ENCODE peak calls at places on chromosomes 2 and 18, in five cellular contexts. One of them, this sample, is unnamed.

GRCh38 chr18:32431753-32432152 is 38.9 kb downstream of the GAREM1 start:
- DNase-seq in cerebellar cortex: no peak
- DNase-seq in DND-41: no peak
- DNase-seq in fibroblast of mammary gland: no peak
- DNase-seq in neural crest cell: no peak
- DNase-seq in this sample: no peak

GRCh38 chr18:27298215-27298804 is 113.2 kb upstream of the CHST9 start:
- DNase-seq in neural crest cell: no peak
- DNase-seq in fibroblast of mammary gland: no peak
- DNase-seq in cerebellar cortex: peak
- DNase-seq in DND-41: no peak
- DNase-seq in this sample: peak

GRCh38 chr2:214450118-214450894 is 39.5 kb downstream of the VWC2L start:
- DNase-seq in fibroblast of mammary gland: no peak
- DNase-seq in neural crest cell: no peak
- DNase-seq in DND-41: no peak
- DNase-seq in cerebellar cortex: no peak
- DNase-seq in this sample: no peak

GRCh38 chr2:160465406-160465805 is 28.2 kb downstream of the RBMS1 start:
- DNase-seq in fibroblast of mammary gland: peak
- DNase-seq in DND-41: no peak
- DNase-seq in cerebellar cortex: no peak
- DNase-seq in neural crest cell: no peak
- DNase-seq in this sample: no peak

GRCh38 chr2:240468300-240469238 is 33.1 kb downstream of the GPC1 start:
- DNase-seq in fibroblast of mammary gland: peak
- DNase-seq in DND-41: no peak
- DNase-seq in cerebellar cortex: no peak
- DNase-seq in neural crest cell: peak
- DNase-seq in this sample: no peak

GRCh38 chr2:99336780-99337163 is 417 bp upstream of the EIF5B start:
- DNase-seq in neural crest cell: no peak
- DNase-seq in DND-41: no peak
- DNase-seq in cerebellar cortex: no peak
- DNase-seq in fibroblast of mammary gland: no peak
- DNase-seq in this sample: no peak

GRCh38 chr2:46257476-46257875 is 39.7 kb upstream of the EPAS1 start:
- DNase-seq in cerebellar cortex: no peak
- DNase-seq in neural crest cell: no peak
- DNase-seq in fibroblast of mammary gland: peak
- DNase-seq in DND-41: no peak
- DNase-seq in this sample: no peak

GRCh38 chr18:35467624-35468016 is 30.1 kb downstream of the INO80C start:
- DNase-seq in DND-41: no peak
- DNase-seq in fibroblast of mammary gland: no peak
- DNase-seq in neural crest cell: no peak
- DNase-seq in cerebellar cortex: no peak
- DNase-seq in this sample: no peak

GRCh38 chr2:203820969-203821368 is 46.6 kb upstream of the CTLA4 start:
- DNase-seq in DND-41: no peak
- DNase-seq in fibroblast of mammary gland: no peak
- DNase-seq in cerebellar cortex: no peak
- DNase-seq in neural crest cell: no peak
- DNase-seq in this sample: no peak

GRCh38 chr2:203689424-203690109 is 16.9 kb upstream of the CD28 start:
- DNase-seq in neural crest cell: no peak
- DNase-seq in cerebellar cortex: no peak
- DNase-seq in fibroblast of mammary gland: no peak
- DNase-seq in DND-41: peak
- DNase-seq in this sample: no peak

GRCh38 chr2:190468814-190469569 is 60.8 kb downstream of the MFSD6 start:
- DNase-seq in fibroblast of mammary gland: peak
- DNase-seq in neural crest cell: no peak
- DNase-seq in DND-41: peak
- DNase-seq in cerebellar cortex: peak
- DNase-seq in this sample: no peak

GRCh38 chr2:20304411-20304810 is 46.2 kb downstream of the PUM2 start:
- DNase-seq in neural crest cell: no peak
- DNase-seq in fibroblast of mammary gland: peak
- DNase-seq in cerebellar cortex: no peak
- DNase-seq in DND-41: no peak
- DNase-seq in this sample: no peak

GRCh38 chr2:86383844-86384243 is 46.4 kb upstream of the REEP1 start:
- DNase-seq in fibroblast of mammary gland: peak
- DNase-seq in cerebellar cortex: no peak
- DNase-seq in DND-41: no peak
- DNase-seq in neural crest cell: no peak
- DNase-seq in this sample: no peak

GRCh38 chr18:74789078-74789477 is 191.4 kb downstream of the ZNF407 start:
- DNase-seq in fibroblast of mammary gland: no peak
- DNase-seq in cerebellar cortex: no peak
- DNase-seq in DND-41: no peak
- DNase-seq in neural crest cell: no peak
- DNase-seq in this sample: no peak

GRCh38 chr2:230908094-230908594 is 16.9 kb downstream of the GPR55 start:
- DNase-seq in DND-41: no peak
- DNase-seq in cerebellar cortex: no peak
- DNase-seq in neural crest cell: no peak
- DNase-seq in fibroblast of mammary gland: no peak
- DNase-seq in this sample: no peak

GRCh38 chr2:216121255-216121654 is 12.1 kb downstream of the XRCC5 start:
- DNase-seq in DND-41: no peak
- DNase-seq in neural crest cell: no peak
- DNase-seq in cerebellar cortex: no peak
- DNase-seq in fibroblast of mammary gland: no peak
- DNase-seq in this sample: no peak

GRCh38 chr2:205683179-205683978 is 1.1 kb downstream of the NRP2 start:
- DNase-seq in neural crest cell: no peak
- DNase-seq in cerebellar cortex: no peak
- DNase-seq in fibroblast of mammary gland: peak
- DNase-seq in DND-41: no peak
- DNase-seq in this sample: no peak

GRCh38 chr18:9755603-9756002 is 47.5 kb downstream of the RAB31 start:
- DNase-seq in neural crest cell: no peak
- DNase-seq in fibroblast of mammary gland: no peak
- DNase-seq in cerebellar cortex: no peak
- DNase-seq in DND-41: no peak
- DNase-seq in this sample: no peak

GRCh38 chr2:97354576-97354975 is 235.1 kb downstream of the ANKRD36B start:
- DNase-seq in cerebellar cortex: no peak
- DNase-seq in DND-41: no peak
- DNase-seq in neural crest cell: no peak
- DNase-seq in fibroblast of mammary gland: no peak
- DNase-seq in this sample: no peak

This sample was measured in T47D.